ENCODE peak calls at places on chromosomes 6 and 20, in seven cellular contexts. L is AG04449, T is bronchial epithelial cell, X is uterus, H is IMR-90, Z is ascending aorta, Y is BJ. R is an unnamed sample.

GRCh38 chr6:2542858-2543218 is 207.9 kb downstream of the MYLK4 start:
- DNase-seq in L (no peak), T (peak), X (no peak), H (peak), Z (no peak), Y (no peak), R (peak)

GRCh38 chr20:63116412-63117106 is 99.4 kb downstream of the YTHDF1 start:
- DNase-seq in L (no peak), T (no peak), X (no peak), H (peak), Z (no peak), Y (no peak), R (peak)

GRCh38 chr6:152124432-152125074 is 317.1 kb downstream of the ESR1 start:
- DNase-seq in L (no peak), T (peak), X (no peak), H (peak), Z (no peak), Y (peak), R (peak)

GRCh38 chr6:169427856-169428255 is 174.2 kb upstream of the THBS2 start:
- DNase-seq in L (no peak), T (peak), X (peak), H (peak), Z (peak), Y (no peak), R (peak)

GRCh38 chr6:145963216-145964068 is 716 bp downstream of the SHPRH start:
- DNase-seq in L (no peak), T (peak), X (no peak), H (peak), Z (peak), Y (no peak), R (peak)

GRCh38 chr6:2818593-2818992 is 23.1 kb downstream of the SERPINB1 start:
- DNase-seq in L (no peak), T (peak), X (no peak), H (peak), Z (no peak), Y (no peak), R (peak)

GRCh38 chr20:53833333-53834043 is 236.9 kb downstream of the BCAS1 start:
- DNase-seq in L (no peak), T (no peak), X (no peak), H (no peak), Z (no peak), Y (no peak), R (no peak)

GRCh38 chr6:1885576-1886003 is 275.9 kb downstream of the FOXC1 start:
- DNase-seq in L (no peak), T (no peak), X (no peak), H (no peak), Z (no peak), Y (no peak), R (peak)

GRCh38 chr6:117531758-117532276 is 49.3 kb downstream of the DCBLD1 start:
- DNase-seq in L (no peak), T (no peak), X (no peak), H (peak), Z (no peak), Y (no peak), R (no peak)

GRCh38 chr6:5305968-5306626 is 44.8 kb downstream of the FARS2 start:
- DNase-seq in L (no peak), T (no peak), X (no peak), H (peak), Z (no peak), Y (no peak), R (no peak)

GRCh38 chr20:57108218-57108617 is 158.2 kb downstream of the BMP7 start:
- DNase-seq in L (no peak), T (no peak), X (no peak), H (no peak), Z (no peak), Y (no peak), R (no peak)

GRCh38 chr6:14763616-14764015 is 482.3 kb upstream of the JARID2 start:
- DNase-seq in L (no peak), T (no peak), X (no peak), H (no peak), Z (no peak), Y (no peak), R (no peak)

GRCh38 chr20:24702501-24703283 is 233.3 kb downstream of the SYNDIG1 start:
- DNase-seq in L (no peak), T (no peak), X (no peak), H (no peak), Z (no peak), Y (no peak), R (no peak)

GRCh38 chr6:21740719-21741118 is 147.2 kb downstream of the SOX4 start:
- DNase-seq in L (peak), T (peak), X (no peak), H (peak), Z (no peak), Y (no peak), R (peak)

GRCh38 chr6:163958646-163959045 is 544.1 kb downstream of the QKI start:
- DNase-seq in L (no peak), T (peak), X (no peak), H (peak), Z (no peak), Y (peak), R (peak)

GRCh38 chr20:63156221-63156671 is 59.7 kb downstream of the YTHDF1 start:
- DNase-seq in L (no peak), T (no peak), X (no peak), H (no peak), Z (no peak), Y (no peak), R (no peak)

GRCh38 chr6:151716446-151717047 is 90.9 kb upstream of the ESR1 start:
- DNase-seq in L (no peak), T (peak), X (no peak), H (no peak), Z (no peak), Y (no peak), R (no peak)

GRCh38 chr20:10927936-10928860 is 254.4 kb upstream of the JAG1 start:
- DNase-seq in L (no peak), T (no peak), X (no peak), H (no peak), Z (no peak), Y (no peak), R (peak)

GRCh38 chr6:16819752-16820151 is 58.5 kb upstream of the ATXN1 start:
- DNase-seq in L (no peak), T (peak), X (no peak), H (peak), Z (no peak), Y (no peak), R (no peak)

GRCh38 chr6:131787955-131788712 is 19.7 kb upstream of the ENPP1 start:
- DNase-seq in L (no peak), T (no peak), X (peak), H (peak), Z (no peak), Y (no peak), R (peak)

GRCh38 chr20:63885264-63886053 is 9.5 kb upstream of the DNAJC5 start:
- DNase-seq in L (no peak), T (peak), X (no peak), H (no peak), Z (no peak), Y (no peak), R (no peak)

GRCh38 chr20:1393507-1393882 is 641 bp upstream of the FKBP1A start:
- DNase-seq in L (no peak), T (no peak), X (no peak), H (no peak), Z (no peak), Y (no peak), R (no peak)

GRCh38 chr6:160139420-160139851 is 17.8 kb downstream of the SLC22A1 start:
- DNase-seq in L (peak), T (peak), X (peak), H (peak), Z (peak), Y (peak), R (peak)

GRCh38 chr6:25899123-25899522 is 25.1 kb upstream of the SLC17A3 start:
- DNase-seq in L (no peak), T (peak), X (no peak), H (no peak), Z (no peak), Y (no peak), R (no peak)

GRCh38 chr20:63494420-63495166 is 4.3 kb downstream of the EEF1A2 start:
- DNase-seq in L (no peak), T (no peak), X (no peak), H (no peak), Z (no peak), Y (no peak), R (no peak)

GRCh38 chr20:50931048-50931305 is 260 bp downstream of the ADNP start:
- DNase-seq in L (no peak), T (no peak), X (no peak), H (no peak), Z (no peak), Y (no peak), R (no peak)

GRCh38 chr6:150038202-150038830 is 13.0 kb upstream of the RAET1L start:
- DNase-seq in L (no peak), T (peak), X (no peak), H (no peak), Z (no peak), Y (no peak), R (no peak)

GRCh38 chr6:5471044-5471443 is 209.7 kb downstream of the FARS2 start:
- DNase-seq in L (no peak), T (peak), X (no peak), H (peak), Z (peak), Y (no peak), R (peak)

GRCh38 chr6:105317607-105318533 is 85.0 kb downstream of the PREP start:
- DNase-seq in L (no peak), T (peak), X (no peak), H (no peak), Z (no peak), Y (no peak), R (no peak)
- TF ChIP-seq CTCF in L (no peak), T (peak), X (no peak), H (peak), Z (no peak), Y (peak), R (peak)

GRCh38 chr6:28638915-28639314 is 113.2 kb downstream of the GPX5 start:
- DNase-seq in L (no peak), T (no peak), X (no peak), H (no peak), Z (no peak), Y (no peak), R (no peak)

GRCh38 chr6:28648878-28649375 is 123.2 kb downstream of the GPX5 start:
- DNase-seq in L (no peak), T (no peak), X (no peak), H (no peak), Z (no peak), Y (no peak), R (no peak)

GRCh38 chr6:28648035-28648877 is 122.6 kb downstream of the GPX5 start:
- DNase-seq in L (peak), T (peak), X (peak), H (peak), Z (no peak), Y (peak), R (peak)

GRCh38 chr6:28646650-28647049 is 121.0 kb downstream of the GPX5 start:
- DNase-seq in L (no peak), T (no peak), X (no peak), H (no peak), Z (no peak), Y (no peak), R (no peak)

GRCh38 chr6:28643017-28643740 is 117.5 kb downstream of the GPX5 start:
- DNase-seq in L (peak), T (peak), X (no peak), H (peak), Z (no peak), Y (no peak), R (peak)
- H3K4me3 ChIP-seq in L (no peak), T (no peak), X (no peak), H (no peak), Z (no peak), Y (no peak), R (no peak)

GRCh38 chr20:41038149-41038877 is 9.7 kb downstream of the TOP1 start:
- DNase-seq in L (no peak), T (no peak), X (no peak), H (no peak), Z (no peak), Y (no peak), R (no peak)
- TF ChIP-seq CTCF in L (no peak), T (no peak), X (no peak), H (no peak), Z (no peak), Y (no peak), R (no peak)

DNA sequence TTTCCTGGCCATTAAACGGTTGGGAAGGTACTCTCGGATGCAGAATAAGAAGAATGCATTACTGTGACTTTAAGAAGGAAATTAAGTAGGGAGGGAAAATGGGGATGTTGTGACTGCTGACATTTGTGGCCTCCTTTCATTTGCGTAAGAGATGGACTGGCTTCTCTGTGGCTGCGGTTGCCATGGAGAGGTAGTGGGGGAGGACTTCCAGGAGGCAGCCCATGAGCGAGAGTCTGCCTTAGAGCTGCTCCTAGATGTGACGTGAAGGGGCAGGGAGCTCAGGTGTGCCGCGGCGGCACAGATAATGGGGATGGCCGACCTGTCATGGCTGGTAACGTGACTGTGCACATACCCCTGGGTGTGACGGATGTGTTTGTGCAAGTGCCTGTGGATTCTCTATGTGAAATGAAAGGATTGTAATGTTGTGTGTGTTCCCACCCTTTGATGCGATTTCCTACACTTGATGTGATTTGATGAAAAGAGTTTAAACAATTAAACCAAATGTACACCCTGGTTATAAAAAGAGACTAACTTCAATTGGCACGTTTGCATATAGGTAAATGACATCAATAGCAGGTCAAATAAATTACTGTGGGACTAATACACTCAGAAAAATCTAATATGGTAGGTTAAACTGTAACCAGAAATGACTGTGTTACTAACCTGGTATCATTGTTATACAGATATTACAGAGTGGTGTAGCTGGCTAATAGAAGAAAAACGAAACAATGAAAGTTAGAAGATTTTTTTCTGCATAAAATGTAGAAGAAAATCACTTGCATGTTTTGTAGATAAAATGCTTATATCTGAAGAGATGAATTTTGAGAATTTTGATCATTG is 48.9 kb downstream of the HIVEP1 start:
- DNase-seq in L (no peak), T (peak), X (peak), H (peak), Z (peak), Y (no peak), R (peak)
- H3K4me3 ChIP-seq in L (no peak), T (no peak), X (no peak), H (no peak), Z (no peak), Y (no peak), R (peak)

GRCh38 chr20:17504898-17505663 is 26.1 kb downstream of the BFSP1 start:
- DNase-seq in L (no peak), T (peak), X (peak), H (peak), Z (no peak), Y (no peak), R (peak)
- TF ChIP-seq CTCF in L (peak), T (peak), X (peak), H (peak), Z (peak), Y (peak), R (peak)

GRCh38 chr6:7137335-7138106 is 29.8 kb downstream of the RREB1 start:
- DNase-seq in L (no peak), T (no peak), X (peak), H (peak), Z (peak), Y (no peak), R (peak)

GRCh38 chr6:7139835-7140470 is 32.2 kb downstream of the RREB1 start:
- DNase-seq in L (no peak), T (no peak), X (no peak), H (no peak), Z (no peak), Y (no peak), R (no peak)

GRCh38 chr6:7140631-7141366 is 33.0 kb downstream of the RREB1 start:
- DNase-seq in L (no peak), T (peak), X (peak), H (peak), Z (peak), Y (no peak), R (peak)

GRCh38 chr6:7138111-7138510 is 30.4 kb downstream of the RREB1 start:
- DNase-seq in L (no peak), T (no peak), X (no peak), H (no peak), Z (no peak), Y (no peak), R (no peak)

DNA sequence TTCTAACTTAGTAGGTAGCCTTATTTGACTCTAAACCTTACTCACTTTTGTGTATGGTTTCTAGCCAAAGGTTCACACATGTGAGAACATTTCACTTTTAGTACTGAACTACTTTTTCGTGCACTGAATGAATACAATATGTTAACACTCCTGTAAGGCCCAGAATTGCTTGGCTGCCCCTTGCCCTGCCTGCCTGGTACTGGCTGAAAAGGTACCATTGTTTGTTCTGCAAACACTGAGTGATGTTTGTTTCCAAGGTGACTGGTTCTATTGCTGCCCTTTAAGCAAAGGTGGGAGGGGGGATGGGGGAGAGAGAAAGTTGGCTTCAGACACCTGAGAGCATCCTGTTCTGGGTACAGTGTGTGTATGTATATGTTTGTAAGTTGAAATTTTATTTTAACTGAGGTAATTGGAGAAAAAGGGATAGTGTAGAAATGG is 31.2 kb downstream of the RREB1 start:
- DNase-seq in L (no peak), T (peak), X (no peak), H (no peak), Z (no peak), Y (no peak), R (no peak)
- H3K4me3 ChIP-seq in L (no peak), T (no peak), X (no peak), H (no peak), Z (no peak), Y (no peak), R (no peak)

DNA sequence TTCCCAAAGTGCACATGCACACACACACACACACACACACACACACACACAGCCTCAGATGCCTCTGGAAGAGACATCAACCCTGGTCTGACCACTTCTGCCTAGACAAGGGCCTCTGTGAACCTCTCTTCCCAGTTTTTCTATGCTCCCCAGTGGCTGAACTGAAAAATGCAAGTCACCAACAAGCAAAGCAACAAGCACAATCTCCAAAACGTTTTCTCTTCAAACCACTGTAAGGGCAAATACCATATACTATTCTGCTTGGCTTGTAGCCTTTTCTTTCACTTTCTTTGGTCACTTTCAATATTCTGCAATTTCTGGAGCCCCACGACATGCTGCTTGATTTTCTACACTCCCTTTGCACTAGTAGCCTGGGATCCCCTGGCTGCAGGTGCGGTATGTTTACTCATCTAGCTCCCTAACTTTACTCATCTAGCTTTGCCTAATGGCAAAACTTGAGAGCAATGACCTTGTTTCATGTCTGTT is 121.4 kb upstream of the DST start:
- DNase-seq in L (no peak), T (peak), X (no peak), H (peak), Z (no peak), Y (no peak), R (peak)
- TF ChIP-seq CTCF in L (peak), T (peak), X (no peak), H (peak), Z (peak), Y (peak), R (peak)

R was measured in astrocyte of the spinal cord.